ENCODE peak calls at places on chromosome 12, in four cellular contexts. S, M, L and E are unnamed samples.

GRCh38 chr12:109481863-109482262 is 4.4 kb downstream of the UBE3B start:
- DNase-seq in S (no peak), M (no peak), L (no peak), E (no peak)

GRCh38 chr12:57166971-57167371 is 19.6 kb upstream of the LRP1-AS start:
- DNase-seq in S (no peak), M (peak), L (no peak), E (no peak)

GRCh38 chr12:49703647-49704137 is 3.5 kb downstream of the FMNL3 start:
- DNase-seq in S (no peak), M (no peak), L (no peak), E (peak)

GRCh38 chr12:94074970-94075695 is 73.2 kb upstream of the PLXNC1 start:
- DNase-seq in S (no peak), M (peak), L (peak), E (no peak)

GRCh38 chr12:56948881-56949280 is 8.5 kb downstream of the RDH16 start:
- DNase-seq in S (no peak), M (no peak), L (no peak), E (no peak)

GRCh38 chr12:30862486-30862885 is 64.1 kb upstream of the TSPAN11 start:
- DNase-seq in S (no peak), M (no peak), L (no peak), E (no peak)

GRCh38 chr12:79128956-79129355 is 264.4 kb downstream of the SYT1 start:
- DNase-seq in S (no peak), M (no peak), L (no peak), E (no peak)

GRCh38 chr12:10111451-10111850 is 12.7 kb upstream of the CLEC1A start:
- DNase-seq in S (no peak), M (peak), L (no peak), E (no peak)

GRCh38 chr12:118549506-118550109 is 173.3 kb downstream of the SUDS3 start:
- DNase-seq in S (no peak), M (no peak), L (no peak), E (no peak)

GRCh38 chr12:109879332-109880048 is 851 bp downstream of the GLTP start:
- DNase-seq in S (no peak), M (peak), L (no peak), E (no peak)

GRCh38 chr12:100927825-100928224 is 133.2 kb downstream of the ANO4 start:
- DNase-seq in S (no peak), M (no peak), L (no peak), E (no peak)
- TF ChIP-seq BRCA1 in S (no peak), M (no peak), L (no peak), E (no peak)

DNA sequence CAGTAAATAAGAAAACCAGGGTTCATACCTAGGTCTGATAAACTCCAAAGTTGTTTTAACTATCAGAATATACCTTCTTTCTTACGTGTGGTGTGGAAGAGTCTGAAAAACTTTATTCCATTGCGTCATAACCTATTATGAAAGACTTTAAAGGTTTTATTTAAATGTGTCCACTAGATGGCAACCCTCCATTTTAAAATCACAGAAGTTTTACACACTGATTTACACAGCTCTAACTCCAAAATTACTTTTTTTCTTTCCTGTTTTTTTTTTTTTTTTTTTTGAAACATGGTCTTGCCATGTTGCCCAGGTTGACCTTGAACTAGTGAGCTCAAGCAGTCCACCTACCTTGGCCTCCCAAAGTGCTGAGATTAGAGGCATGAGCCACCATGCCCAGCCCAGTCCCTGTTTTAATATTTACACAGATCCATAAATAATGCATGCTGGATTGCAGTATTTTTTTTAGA is 17.3 kb upstream of the TMPRSS12 start:
- DNase-seq in S (no peak), M (peak), L (peak), E (no peak)
- TF ChIP-seq HDAC6 in S (no peak), M (no peak), L (no peak), E (no peak)

GRCh38 chr12:90905691-90906370 is 49.1 kb downstream of the CCER1 start:
- DNase-seq in S (no peak), M (no peak), L (no peak), E (no peak)

GRCh38 chr12:90910958-90911357 is 44.0 kb downstream of the CCER1 start:
- DNase-seq in S (no peak), M (no peak), L (no peak), E (no peak)

GRCh38 chr12:90908465-90908864 is 46.5 kb downstream of the CCER1 start:
- DNase-seq in S (no peak), M (no peak), L (no peak), E (no peak)

DNA sequence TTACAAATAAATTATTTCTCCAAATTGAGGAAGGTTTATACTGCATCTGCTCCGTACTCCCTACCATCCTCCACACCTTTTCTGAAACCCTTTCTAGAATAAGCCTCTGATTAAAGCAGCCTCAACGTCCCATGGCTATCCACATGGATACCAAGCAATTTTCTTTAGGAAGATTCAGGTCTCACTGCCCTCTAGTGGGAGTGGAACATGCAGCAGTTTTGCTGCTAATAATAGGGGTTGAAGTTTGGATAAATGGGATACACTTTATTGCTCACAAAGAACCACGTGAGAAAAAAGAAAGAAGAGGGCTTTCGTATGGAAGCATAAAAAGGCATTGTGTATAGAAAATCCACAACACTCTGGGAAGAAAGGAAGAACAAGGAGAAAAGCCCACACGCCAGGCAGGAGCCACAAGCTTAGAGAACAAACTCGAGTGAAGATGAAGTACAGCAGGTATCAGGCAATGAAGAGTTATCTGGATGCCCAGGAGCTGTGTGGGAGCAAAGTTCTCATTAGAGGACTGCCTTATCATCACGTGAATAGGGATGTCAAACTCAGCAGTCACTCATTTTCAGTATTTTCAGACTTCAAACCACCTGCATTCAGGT is 45.8 kb downstream of the CCER1 start:
- DNase-seq in S (no peak), M (peak), L (peak), E (no peak)
- TF ChIP-seq BRCA1 in S (no peak), M (no peak), L (no peak), E (no peak)

GRCh38 chr12:124715121-124715990 is 147.9 kb upstream of the NCOR2 start:
- DNase-seq in S (no peak), M (peak), L (no peak), E (no peak)
- TF ChIP-seq HDAC6 in S (no peak), M (no peak), L (no peak), E (no peak)

DNA sequence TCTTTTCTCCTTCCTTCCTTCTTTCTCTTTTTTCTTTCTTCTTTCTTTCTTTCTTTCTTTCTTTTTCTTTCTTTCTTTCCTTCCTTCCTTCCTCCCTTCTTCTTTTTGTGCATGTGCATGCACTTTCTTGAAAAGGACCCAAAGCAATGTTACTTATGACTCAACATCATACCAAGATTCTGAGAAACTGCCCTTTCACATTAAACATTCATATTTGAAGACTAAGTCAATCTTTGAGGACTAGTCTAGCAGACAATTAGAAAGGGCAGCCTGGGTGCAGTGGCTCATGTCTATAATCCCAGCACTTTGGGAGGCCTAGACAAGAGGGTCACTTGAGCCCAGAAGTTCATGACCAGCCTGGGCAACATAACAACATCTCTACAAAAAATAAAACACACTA is 212.8 kb upstream of the KITLG start:
- DNase-seq in S (no peak), M (no peak), L (no peak), E (no peak)
- TF ChIP-seq BRCA1 in S (no peak), M (no peak), L (no peak), E (no peak)

DNA sequence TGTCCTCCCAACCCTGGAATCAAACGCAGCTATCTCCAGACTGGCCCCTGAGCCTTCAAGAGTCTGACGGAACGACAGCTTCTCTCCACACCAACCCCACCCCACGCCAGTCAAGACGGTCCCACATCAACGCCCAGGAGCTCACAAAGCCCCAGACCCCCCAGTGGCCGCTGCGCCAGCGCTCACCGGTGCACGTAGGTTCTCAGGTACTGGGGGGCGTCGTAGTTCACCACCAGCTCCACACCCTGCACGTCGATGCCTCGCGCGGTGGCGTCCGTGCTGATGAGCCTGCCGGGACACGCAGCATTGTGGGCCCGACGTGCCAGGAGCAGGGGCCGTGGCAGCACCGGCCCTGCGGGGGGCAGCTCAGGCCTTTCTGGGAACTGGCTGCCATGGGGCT is 4.2 kb downstream of the DDX51 start:
- DNase-seq in S (no peak), M (no peak), L (no peak), E (no peak)
- TF ChIP-seq HDAC6 in S (no peak), M (no peak), L (no peak), E (no peak)

GRCh38 chr12:12482150-12482761 is 80.4 kb downstream of the DUSP16 start:
- DNase-seq in S (no peak), M (no peak), L (no peak), E (no peak)
- TF ChIP-seq BRCA1 in S (no peak), M (no peak), L (no peak), E (no peak)

GRCh38 chr12:12560587-12561304 is 1.9 kb downstream of the DUSP16 start:
- DNase-seq in S (no peak), M (peak), L (peak), E (peak)
- TF ChIP-seq HDAC6 in S (no peak), M (no peak), L (peak), E (no peak)

DNA sequence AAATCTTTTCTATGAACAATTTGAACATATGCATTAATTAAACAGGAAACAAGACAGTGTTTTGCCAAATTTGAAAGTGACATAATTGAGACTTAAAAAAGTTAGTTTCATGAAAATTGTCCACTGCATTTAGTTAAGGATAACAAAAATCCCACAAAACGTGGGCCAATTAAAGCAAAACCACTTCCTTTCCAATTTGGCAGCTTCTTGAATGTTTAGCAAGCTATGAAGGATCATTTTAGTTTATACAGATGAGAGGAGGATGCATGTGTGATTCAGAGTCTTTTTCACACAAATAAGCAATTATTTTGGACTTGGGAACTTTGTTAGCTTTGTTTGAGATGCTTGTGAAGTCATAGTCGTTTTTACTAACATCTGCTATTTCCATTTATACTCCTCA is 109.6 kb downstream of the ATXN7L3B start:
- DNase-seq in S (no peak), M (no peak), L (no peak), E (no peak)
- TF ChIP-seq BRCA1 in S (no peak), M (no peak), L (no peak), E (no peak)

GRCh38 chr12:51318846-51319570 is 5.0 kb downstream of the BIN2 start:
- DNase-seq in S (no peak), M (no peak), L (no peak), E (peak)
- TF ChIP-seq HDAC6 in S (no peak), M (no peak), L (no peak), E (no peak)